ENCODE peak calls at places on chromosomes 16 and 17, in five cellular contexts. M, P, K, G and F are unnamed samples.

GRCh38 chr17:21046215-21046614 is 3.4 kb upstream of the USP22 start:
- DNase-seq in G (no peak), P (no peak), K (no peak), M (no peak), F (no peak)

GRCh38 chr17:5522476-5522875 is 36.1 kb downstream of the MIS12 start:
- DNase-seq in P (no peak), G (peak; percentile 26), K (no peak), M (no peak), F (no peak)

GRCh38 chr17:19364699-19365498 is 2.4 kb upstream of the B9D1 start:
- DNase-seq in P (no peak), K (peak; percentile 53), M (no peak), G (no peak), F (no peak)

GRCh38 chr16:50298075-50298460 is 31.7 kb downstream of the ADCY7 start:
- DNase-seq in G (no peak), P (no peak), M (no peak), K (no peak), F (no peak)

GRCh38 chr17:33204701-33205100 is 88.4 kb downstream of the ASIC2 start:
- DNase-seq in G (no peak), M (no peak), K (no peak), P (no peak), F (no peak)

GRCh38 chr17:41666336-41666680 is 22.4 kb upstream of the EIF1 start:
- DNase-seq in P (no peak), G (peak; percentile 43), M (no peak), K (no peak), F (no peak)

GRCh38 chr16:1261131-1261917 is 5.5 kb downstream of the TPSD1 start:
- DNase-seq in M (no peak), K (no peak), P (no peak), G (peak; percentile 54), F (no peak)

GRCh38 chr17:354651-355556 is 2.3 kb upstream of the RPH3AL start:
- DNase-seq in K (peak; percentile 31), P (no peak), G (no peak), M (no peak), F (no peak)

GRCh38 chr16:57304169-57305061 is 19.9 kb upstream of the PLLP start:
- DNase-seq in K (peak; percentile 19), P (peak; percentile 77), G (peak; percentile 50), M (peak; percentile 45), F (no peak)

GRCh38 chr17:83119987-83120864 is 40.8 kb downstream of the METRNL start:
- DNase-seq in G (peak; percentile 31), P (no peak), M (no peak), K (no peak), F (no peak)

GRCh38 chr17:975321-975982 is 4.1 kb downstream of the NXN start:
- DNase-seq in G (no peak), M (no peak), P (no peak), K (peak; percentile 47), F (no peak)

GRCh38 chr17:67469208-67469980 is 92.3 kb downstream of the PITPNC1 start:
- DNase-seq in P (no peak), K (peak; percentile 54), M (no peak), G (no peak), F (no peak)

GRCh38 chr16:69311115-69311532 is at the start of gene VPS4A:
- DNase-seq in P (peak; percentile 97), G (peak; percentile 97), K (peak; percentile 97), M (peak; percentile 85), F (peak; percentile 95)

DNA sequence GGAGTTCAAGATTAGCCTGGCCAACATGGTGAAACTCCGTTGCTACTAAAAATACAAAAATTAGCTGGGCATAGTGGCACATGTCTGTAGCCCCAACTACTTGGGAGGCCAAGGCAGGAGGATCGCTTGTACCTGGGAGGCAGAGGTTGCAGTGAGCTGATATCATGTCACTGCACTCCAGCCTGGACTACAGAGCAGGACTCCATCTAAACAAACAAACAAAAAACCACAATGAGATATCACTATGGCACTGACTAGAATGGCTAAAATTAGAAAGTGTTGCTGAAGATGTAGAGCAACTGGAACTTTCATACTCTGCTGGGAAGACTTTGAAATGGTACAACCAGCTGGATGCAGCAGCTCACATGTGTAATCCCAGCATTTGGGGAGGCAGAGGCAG is 6.5 kb upstream of the TNK1 start:
- DNase-seq in M (no peak), G (no peak), K (no peak), P (no peak), F (no peak)
- H3K4me1 ChIP-seq in M (no peaks in the 10 kb centered on the region), G (no peaks in the 10 kb centered on the region), K (no peaks in the 10 kb centered on the region), P (no peaks in the 10 kb centered on the region), F (no peaks in the 10 kb centered on the region)

DNA sequence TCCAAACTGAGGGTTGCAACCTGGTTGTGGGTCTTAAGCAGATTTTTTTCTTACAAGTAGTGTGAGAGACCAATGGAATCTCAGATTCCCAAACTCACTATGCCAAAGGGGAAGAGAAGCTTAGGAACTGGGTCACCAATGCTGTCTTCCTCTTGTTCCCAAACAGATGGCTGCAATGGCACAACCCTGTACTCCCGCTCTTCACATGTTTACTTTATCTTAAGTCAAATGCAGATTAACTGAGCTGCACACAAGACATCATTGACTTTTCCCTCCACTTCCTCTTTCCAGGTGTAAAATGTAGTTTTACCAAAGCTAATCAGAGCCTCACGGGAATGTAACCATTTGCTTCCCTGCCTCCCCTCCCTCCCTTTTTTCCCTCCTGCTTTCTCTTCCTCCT is 14.4 kb upstream of the CD300E start:
- DNase-seq in K (no peak), P (no peak), M (no peak), G (peak; percentile 21), F (no peak)
- H3K4me1 ChIP-seq in K (peaks cover 32% of the 10 kb centered on the region), P (no peaks in the 10 kb centered on the region), M (no peaks in the 10 kb centered on the region), G (peaks cover 27% of the 10 kb centered on the region), F (no peaks in the 10 kb centered on the region)

DNA sequence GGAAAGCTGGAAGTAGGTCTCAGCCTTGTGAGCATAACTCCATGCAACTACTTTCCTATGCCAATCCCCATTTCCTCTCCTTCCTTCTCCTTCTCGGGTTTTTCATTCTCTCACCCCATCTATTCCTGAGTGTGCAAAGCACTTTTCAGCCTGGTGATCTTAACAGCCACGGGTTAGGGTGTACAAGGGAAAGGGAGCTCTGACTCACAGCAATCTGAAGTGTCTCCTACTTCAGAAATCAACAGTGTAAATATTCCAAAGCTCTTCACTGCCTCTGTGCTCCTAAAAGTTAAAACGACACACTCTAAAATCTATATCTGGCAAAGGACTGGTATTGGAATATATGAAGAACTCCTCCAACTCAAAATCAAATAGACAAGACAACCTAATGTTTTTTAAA is 268.0 kb upstream of the IRX3 start:
- DNase-seq in P (no peak), G (no peak), M (no peak), K (no peak), F (no peak)
- H3K4me1 ChIP-seq in P (no peaks in the 10 kb centered on the region), G (no peaks in the 10 kb centered on the region), M (no peaks in the 10 kb centered on the region), K (no peaks in the 10 kb centered on the region), F (no peaks in the 10 kb centered on the region)

DNA sequence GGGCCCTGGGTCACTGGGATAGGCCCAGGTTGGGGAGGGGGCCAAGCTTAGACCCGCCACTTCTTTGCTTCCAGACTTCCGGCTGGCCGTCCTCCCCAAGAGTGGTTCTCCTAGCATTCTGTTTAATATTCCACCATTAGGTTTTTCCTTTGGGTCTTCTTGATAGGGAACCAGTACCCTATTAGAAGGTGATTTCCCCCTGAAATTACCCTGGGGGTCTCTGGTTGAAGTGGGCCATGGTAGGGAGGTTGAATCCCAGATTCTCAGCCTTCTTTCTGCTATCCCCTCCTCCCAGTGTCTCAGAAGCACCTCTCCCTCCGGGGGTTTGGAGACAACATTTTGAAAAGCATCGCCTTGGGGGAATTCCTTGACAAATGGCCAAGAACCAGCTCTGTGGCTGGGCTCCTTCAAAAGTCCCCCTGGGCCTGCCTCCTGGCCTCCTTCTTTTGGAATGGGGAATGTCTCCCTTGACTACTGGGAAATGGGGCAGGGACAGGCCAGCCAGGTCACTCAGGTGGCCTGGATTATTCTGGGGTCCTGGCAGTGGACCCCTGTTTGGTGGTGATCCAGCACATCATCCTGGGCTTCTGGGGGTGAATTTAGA is 5.7 kb downstream of the LASP1 start:
- DNase-seq in P (no peak), G (peak; percentile 88), M (no peak), K (no peak), F (no peak)
- H3K4me1 ChIP-seq in P (peaks cover 82% of the 10 kb centered on the region), G (peaks cover 31% of the 10 kb centered on the region), M (peaks cover 69% of the 10 kb centered on the region), K (peaks cover 43% of the 10 kb centered on the region), F (peaks cover 50% of the 10 kb centered on the region)

GRCh38 chr17:81921531-81921862 is 3.5 kb upstream of the SIRT7 start:
- DNase-seq in K (no peak), G (no peak), P (no peak), M (no peak), F (no peak)
- H3K4me1 ChIP-seq in K (peaks cover 37% of the 10 kb centered on the region), G (peaks cover 28% of the 10 kb centered on the region), P (peaks cover 68% of the 10 kb centered on the region), M (peaks cover 46% of the 10 kb centered on the region), F (peaks cover 86% of the 10 kb centered on the region)